ENCODE peak calls at places on chromosome 13, in five cellular contexts. T, V, C, I and Q are unnamed samples.

GRCh38 chr13:91647361-91647970 is 249.0 kb downstream of the GPC5 start:
- DNase-seq in T (peak), V (peak), C (peak), I (no peak), Q (peak)

GRCh38 chr13:39273953-39274352 is 235.7 kb downstream of the NHLRC3 start:
- DNase-seq in T (no peak), V (no peak), C (no peak), I (no peak), Q (peak)

GRCh38 chr13:55948175-55948574 is 1192.5 kb upstream of the PRR20A start:
- DNase-seq in T (no peak), V (no peak), C (no peak), I (no peak), Q (no peak)

GRCh38 chr13:114115191-114115671 is 17.2 kb downstream of the RASA3 start:
- DNase-seq in T (peak), V (no peak), C (no peak), I (peak), Q (peak)

GRCh38 chr13:36282818-36283432 is 14.7 kb downstream of the CCDC169 start:
- DNase-seq in T (peak), V (peak), C (no peak), I (no peak), Q (peak)

GRCh38 chr13:101489635-101490034 is 37.2 kb downstream of the ITGBL1 start:
- DNase-seq in T (peak), V (no peak), C (no peak), I (no peak), Q (no peak)

GRCh38 chr13:42333613-42334328 is 61.8 kb downstream of the AKAP11 start:
- DNase-seq in T (peak), V (no peak), C (no peak), I (no peak), Q (peak)

GRCh38 chr13:21435710-21436151 is 23.4 kb downstream of the ZDHHC20 start:
- DNase-seq in T (peak), V (no peak), C (peak), I (no peak), Q (peak)

GRCh38 chr13:43749503-43749902 is 37.3 kb downstream of the ENOX1 start:
- DNase-seq in T (no peak), V (no peak), C (no peak), I (no peak), Q (no peak)
- TF ChIP-seq CTCF in T (no peak), V (no peak), C (no peak), I (no peak), Q (no peak)

DNA sequence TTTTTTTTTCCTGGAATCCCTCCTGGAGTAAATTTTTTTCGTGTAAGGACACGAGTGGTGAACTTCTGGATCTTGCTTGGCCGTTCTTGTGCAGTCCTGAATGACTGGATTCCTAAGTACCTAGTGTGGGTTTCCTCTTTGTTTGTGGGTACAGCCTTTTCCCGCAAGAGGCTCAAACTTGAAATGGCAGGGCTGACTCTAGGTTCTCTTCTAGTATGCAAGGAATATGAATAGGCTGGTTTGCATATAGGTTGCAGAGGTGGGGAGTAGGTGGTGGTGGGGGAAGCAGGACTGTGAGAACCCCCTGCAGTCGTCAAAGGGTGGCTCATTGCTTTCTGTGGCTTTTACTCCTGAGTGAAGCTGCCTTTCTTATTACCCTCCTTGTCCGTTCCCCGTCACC is 13.6 kb downstream of the UBAC2 start:
- DNase-seq in T (no peak), V (no peak), C (no peak), I (no peak), Q (no peak)
- H3K27ac ChIP-seq in T (no peak), V (no peak), C (no peak), I (no peak), Q (no peak)

GRCh38 chr13:31967155-31967554 is 64.4 kb upstream of the FRY start:
- DNase-seq in T (no peak), V (no peak), C (no peak), I (no peak), Q (no peak)
- TF ChIP-seq CTCF in T (no peak), V (peak), C (no peak), I (no peak), Q (peak)

DNA sequence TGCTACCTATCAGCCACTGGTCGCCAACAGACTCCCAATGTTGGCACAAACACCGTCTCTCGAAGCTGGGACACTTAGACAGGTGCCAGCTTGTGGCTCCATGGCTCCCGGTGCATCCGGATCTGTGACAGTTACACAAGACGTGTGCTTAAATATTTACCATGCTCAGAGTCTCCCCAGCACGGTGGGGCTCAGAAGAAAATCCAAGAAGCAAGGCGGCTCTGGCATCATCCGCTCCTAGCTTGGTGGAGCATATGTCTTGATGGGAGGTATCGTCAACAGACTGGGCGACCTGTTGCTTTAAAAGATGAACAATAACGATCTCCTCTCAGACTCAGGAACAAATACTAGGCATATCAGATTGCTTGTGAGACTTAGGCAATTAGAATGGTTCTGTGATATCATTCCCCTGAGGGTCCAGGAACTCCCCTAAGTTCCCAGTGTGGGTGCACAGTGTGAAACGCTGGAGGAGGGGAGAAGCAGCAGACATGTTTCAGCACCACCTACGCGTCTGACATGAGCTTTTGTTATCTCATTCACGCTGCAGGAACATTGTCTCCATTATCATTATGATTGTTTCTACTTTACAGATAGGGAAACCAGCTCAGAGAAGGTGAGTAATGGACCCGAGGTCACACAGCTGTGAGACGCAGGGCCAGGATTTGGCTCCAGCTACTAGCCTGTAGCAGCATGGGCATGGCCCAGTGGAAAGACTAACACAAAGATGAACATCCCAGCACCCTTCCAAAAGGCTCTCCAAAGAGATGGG is 61.7 kb downstream of the ALOX5AP start:
- DNase-seq in T (peak), V (no peak), C (no peak), I (no peak), Q (no peak)
- H3K27ac ChIP-seq in T (peak), V (peak), C (no peak), I (peak), Q (peak)

DNA sequence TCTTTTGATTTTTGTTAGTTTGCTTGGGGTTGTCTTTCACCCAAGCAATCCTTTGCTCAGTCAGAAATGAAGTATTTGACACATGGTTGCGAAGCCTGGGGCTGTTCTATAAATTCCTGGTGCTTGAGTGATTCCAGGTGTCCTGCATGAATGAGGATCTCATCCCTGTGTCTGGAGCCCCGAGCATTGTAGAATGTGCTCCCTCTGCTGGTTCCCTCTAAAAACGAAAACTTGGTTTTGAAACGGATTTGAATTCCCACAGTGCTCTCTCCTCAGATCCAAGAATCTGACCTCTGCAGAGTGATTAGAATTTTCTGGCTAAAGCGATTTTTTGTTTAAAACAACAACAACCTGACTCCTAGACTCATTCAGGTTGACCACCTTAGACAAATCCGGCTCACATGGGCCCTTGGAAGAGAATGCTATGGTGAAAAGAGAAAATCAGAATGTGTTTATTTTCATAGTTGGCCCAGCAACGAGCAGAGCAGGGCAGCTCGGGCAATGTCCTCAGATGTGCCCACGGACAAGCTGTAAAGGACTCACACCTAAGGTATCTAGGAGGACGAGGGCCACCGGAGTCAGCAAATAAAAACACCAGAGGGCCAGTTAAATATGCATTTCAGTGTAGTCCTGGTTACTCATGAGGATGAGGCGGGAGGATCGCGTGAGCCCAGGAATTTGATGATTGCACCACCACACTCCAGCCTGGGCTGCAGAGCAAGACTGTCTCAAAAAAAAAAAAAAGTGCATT is 8.7 kb upstream of the ATP12A start:
- DNase-seq in T (peak), V (peak), C (no peak), I (peak), Q (peak)
- TF ChIP-seq CTCF in T (peak), V (peak), C (peak), I (peak), Q (peak)

GRCh38 chr13:41011382-41011956 is 7.6 kb downstream of the ELF1 start:
- DNase-seq in T (no peak), V (no peak), C (no peak), I (no peak), Q (no peak)
- H3K27ac ChIP-seq in T (no peak), V (no peak), C (no peak), I (no peak), Q (peak)